ENCODE peak calls at places on chromosome 21, in seven cellular contexts. K is fibroblast of gingiva, F is NCI-H510A treated with DMSO at 0.1 percent for 48 hours, Z is body of pancreas, P is EH, L is A172, A is LHCN-M2. Q is an unnamed sample.

GRCh38 chr21:43697758-43698643 is 20.9 kb upstream of the PDXK start:
- DNase-seq in P (no peak), K (peak), A (peak), L (no peak), Z (no peak), F (no peak), Q (no peak)

GRCh38 chr21:41783476-41784150 is 16.8 kb upstream of the RIPK4 start:
- DNase-seq in K (no peak), L (peak), P (peak), F (no peak), Z (peak), A (no peak), Q (no peak)

GRCh38 chr21:33115586-33116541 is 45.9 kb downstream of the OLIG1 start:
- DNase-seq in A (no peak), K (no peak), F (peak), L (no peak), P (no peak), Z (peak), Q (no peak)

GRCh38 chr21:31873696-31874599 is 1.1 kb downstream of the HUNK start:
- DNase-seq in P (peak), Z (peak), A (no peak), F (peak), K (no peak), L (no peak), Q (no peak)

GRCh38 chr21:15001113-15001512 is 63.7 kb downstream of the NRIP1 start:
- DNase-seq in L (no peak), A (no peak), F (no peak), Z (no peak), K (no peak), P (no peak), Q (no peak)

GRCh38 chr21:42411197-42411869 is 7.6 kb downstream of the UBASH3A start:
- DNase-seq in Z (no peak), P (no peak), F (no peak), L (no peak), A (no peak), K (no peak), Q (no peak)

GRCh38 chr21:38139380-38140168 is 117.2 kb upstream of the KCNJ15 start:
- DNase-seq in K (no peak), A (no peak), F (peak), P (peak), Z (no peak), L (peak), Q (no peak)

GRCh38 chr21:34302496-34302895 is 61.3 kb upstream of the KCNE2 start:
- DNase-seq in A (peak), K (peak), F (no peak), L (no peak), Z (no peak), P (no peak), Q (no peak)

GRCh38 chr21:32386195-32386870 is 6.5 kb downstream of the URB1 start:
- DNase-seq in L (no peak), F (no peak), A (peak), P (peak), Z (peak), K (peak), Q (no peak)

GRCh38 chr21:17416139-17416538 is 96.7 kb upstream of the CXADR start:
- DNase-seq in K (no peak), F (no peak), P (no peak), A (no peak), Z (no peak), L (no peak), Q (no peak)

GRCh38 chr21:25934771-25935224 is 200.0 kb downstream of the GABPA start:
- DNase-seq in L (peak), P (peak), A (peak), F (no peak), Z (peak), K (peak), Q (no peak)

GRCh38 chr21:30800605-30801004 is 12.5 kb downstream of the KRTAP8-1 start:
- DNase-seq in P (no peak), A (no peak), Z (no peak), K (no peak), F (no peak), L (no peak), Q (no peak)

GRCh38 chr21:45421071-45421845 is 16.3 kb downstream of the COL18A1 start:
- DNase-seq in Z (peak), P (no peak), K (no peak), A (no peak), L (no peak), F (no peak), Q (no peak)

GRCh38 chr21:44925027-44925755 is 4.5 kb upstream of the ITGB2 start:
- DNase-seq in A (peak), Z (no peak), L (no peak), P (peak), K (peak), F (no peak), Q (peak)